ENCODE peak calls at places on chromosomes 2 and 18, in ten cellular contexts. L is activated CD8-positive, alpha-beta memory T cell treated with anti-CD3 and anti-CD28 coated beads, Interleukin-2, amount 50 U/mL, for 48 hours; B is NCI-H774; Z is ELR; W is RWPE1; Y is astrocyte; C is ACHN; U is stimulated activated CD4-positive, alpha-beta T cell treated with anti-CD3 and anti-CD28 coated beads, TNF-alpha, amount 100 ng/mL, for 1 hour; N is HuH-7; F is M059J. D is an unnamed sample.

GRCh38 chr2:231966886-231967285 is 5.4 kb downstream of the DIS3L2 start:
- DNase-seq in L (no peak), B (no peak), Z (no peak), W (no peak), Y (no peak), C (no peak), U (no peak), N (no peak), F (no peak), D (no peak)

GRCh38 chr2:67600472-67600871 is 203.3 kb downstream of the ETAA1 start:
- DNase-seq in L (no peak), B (no peak), Z (peak; percentile 19), W (no peak), Y (no peak), C (no peak), U (no peak), N (no peak), F (peak; percentile 80), D (no peak)

GRCh38 chr2:75573145-75573878 is 12.6 kb upstream of the EVA1A start:
- DNase-seq in L (no peak), B (no peak), Z (no peak), W (peak; percentile 36), Y (no peak), C (no peak), U (no peak), N (no peak), F (no peak), D (no peak)

GRCh38 chr2:199457147-199458016 is at the start of gene SATB2:
- DNase-seq in L (peak; percentile 67), B (no peak), Z (peak; percentile 91), W (peak; percentile 68), Y (peak; percentile 76), C (peak; percentile 71), U (no peak), N (peak; percentile 50), F (peak; percentile 86), D (peak; percentile 65)

GRCh38 chr2:56130463-56131070 is 53.2 kb upstream of the CCDC85A start:
- DNase-seq in L (no peak), B (no peak), Z (peak; percentile 64), W (peak; percentile 16), Y (peak; percentile 9), C (peak; percentile 36), U (no peak), N (peak; percentile 28), F (peak; percentile 39), D (peak; percentile 5)

GRCh38 chr2:240602266-240603050 is 15.9 kb downstream of the CAPN10 start:
- DNase-seq in L (no peak), B (no peak), Z (no peak), W (no peak), Y (no peak), C (no peak), U (no peak), N (no peak), F (no peak), D (no peak)

GRCh38 chr2:72162574-72162973 is 14.9 kb upstream of the CYP26B1 start:
- DNase-seq in L (no peak), B (no peak), Z (no peak), W (no peak), Y (no peak), C (no peak), U (no peak), N (no peak), F (no peak), D (no peak)

GRCh38 chr2:134228493-134228903 is 25.4 kb upstream of the MGAT5 start:
- DNase-seq in L (no peak), B (no peak), Z (peak; percentile 53), W (no peak), Y (no peak), C (peak; percentile 22), U (no peak), N (no peak), F (no peak), D (no peak)

GRCh38 chr2:15631883-15632282 is 40.2 kb downstream of the DDX1 start:
- DNase-seq in L (no peak), B (no peak), Z (no peak), W (no peak), Y (no peak), C (no peak), U (no peak), N (no peak), F (no peak), D (no peak)

GRCh38 chr18:23487738-23488625 is 15.3 kb upstream of the RMC1 start:
- DNase-seq in L (peak; percentile 62), B (no peak), Z (peak; percentile 21), W (no peak), Y (peak; percentile 21), C (no peak), U (no peak), N (peak; percentile 21), F (peak; percentile 70), D (no peak)

GRCh38 chr18:49018553-49018943 is 67.8 kb upstream of the SMAD7 start:
- DNase-seq in L (no peak), B (no peak), Z (no peak), W (no peak), Y (no peak), C (no peak), U (no peak), N (no peak), F (no peak), D (no peak)

GRCh38 chr18:54739476-54739875 is 88.8 kb upstream of the RAB27B start:
- DNase-seq in L (no peak), B (no peak), Z (no peak), W (no peak), Y (peak; percentile 37), C (no peak), U (no peak), N (no peak), F (peak; percentile 30), D (no peak)

GRCh38 chr2:8306530-8307351 is 375.1 kb upstream of the ID2 start:
- DNase-seq in L (peak; percentile 45), B (no peak), Z (peak; percentile 18), W (no peak), Y (peak; percentile 78), C (peak; percentile 42), U (no peak), N (no peak), F (peak; percentile 26), D (no peak)

GRCh38 chr18:75114231-75114630 is 94.7 kb downstream of the PTGR3 start:
- DNase-seq in L (peak; percentile 12), B (no peak), Z (no peak), W (no peak), Y (no peak), C (no peak), U (no peak), N (no peak), F (no peak), D (no peak)

GRCh38 chr2:101205521-101205998 is 47.1 kb upstream of the CNOT11 start:
- DNase-seq in L (peak; percentile 55), B (peak; percentile 50), Z (peak; percentile 93), W (peak; percentile 83), Y (peak; percentile 65), C (peak; percentile 92), U (no peak), N (peak; percentile 62), F (peak; percentile 86), D (peak; percentile 65)

GRCh38 chr2:122083256-122084048 is 328.0 kb downstream of the TSN start:
- DNase-seq in L (no peak), B (no peak), Z (no peak), W (no peak), Y (no peak), C (no peak), U (no peak), N (no peak), F (no peak), D (no peak)

GRCh38 chr2:100041946-100042345 is 100.4 kb downstream of the AFF3 start:
- DNase-seq in L (no peak), B (no peak), Z (no peak), W (no peak), Y (no peak), C (no peak), U (no peak), N (no peak), F (no peak), D (no peak)

GRCh38 chr2:29317077-29317517 is 201.9 kb downstream of the CLIP4 start:
- DNase-seq in L (no peak), B (no peak), Z (peak; percentile 38), W (no peak), Y (peak; percentile 95), C (no peak), U (no peak), N (no peak), F (peak; percentile 64), D (no peak)

GRCh38 chr18:54119524-54120019 is 104.9 kb downstream of the MBD2 start:
- DNase-seq in L (no peak), B (peak; percentile 4), Z (peak; percentile 66), W (peak; percentile 20), Y (peak; percentile 30), C (peak; percentile 64), U (no peak), N (peak; percentile 6), F (peak; percentile 61), D (peak; percentile 4)

GRCh38 chr2:239574434-239575156 is 173.8 kb upstream of the HDAC4 start:
- DNase-seq in L (no peak), B (no peak), Z (no peak), W (no peak), Y (no peak), C (no peak), U (no peak), N (no peak), F (no peak), D (no peak)

GRCh38 chr2:178190938-178191910 is 3.1 kb upstream of the OSBPL6 start:
- DNase-seq in L (no peak), B (no peak), Z (no peak), W (no peak), Y (no peak), C (no peak), U (no peak), N (no peak), F (no peak), D (no peak)

GRCh38 chr2:153311432-153311831 is 167.1 kb downstream of the RPRM start:
- DNase-seq in L (no peak), B (no peak), Z (no peak), W (no peak), Y (no peak), C (no peak), U (no peak), N (no peak), F (no peak), D (no peak)

GRCh38 chr18:8455661-8456614 is 153.3 kb upstream of the RAB12 start:
- DNase-seq in L (no peak), B (no peak), Z (no peak), W (no peak), Y (no peak), C (no peak), U (no peak), N (no peak), F (no peak), D (no peak)

GRCh38 chr2:9174771-9175441 is 31.7 kb upstream of the ASAP2 start:
- DNase-seq in L (no peak), B (no peak), Z (peak; percentile 94), W (peak; percentile 50), Y (peak; percentile 92), C (peak; percentile 44), U (no peak), N (no peak), F (peak; percentile 90), D (peak; percentile 67)

GRCh38 chr2:189254268-189254883 is 74.8 kb upstream of the COL5A2 start:
- DNase-seq in L (no peak), B (no peak), Z (peak; percentile 66), W (peak; percentile 76), Y (peak; percentile 83), C (no peak), U (no peak), N (no peak), F (peak; percentile 52), D (no peak)

GRCh38 chr2:73828818-73829570 is at the start of gene STAMBP:
- DNase-seq in L (peak; percentile 91), B (peak; percentile 96), Z (peak; percentile 98), W (peak; percentile 97), Y (peak; percentile 88), C (peak; percentile 99), U (peak; percentile 72), N (peak; percentile 99), F (peak; percentile 95), D (peak; percentile 70)

GRCh38 chr2:46014911-46015654 is 282.1 kb upstream of the EPAS1 start:
- DNase-seq in L (no peak), B (no peak), Z (peak; percentile 54), W (no peak), Y (peak; percentile 49), C (no peak), U (no peak), N (no peak), F (peak; percentile 77), D (no peak)

GRCh38 chr18:29749699-29750098 is 1292.8 kb downstream of the DSC3 start:
- DNase-seq in L (no peak), B (no peak), Z (peak; percentile 58), W (no peak), Y (peak; percentile 28), C (no peak), U (no peak), N (no peak), F (peak; percentile 25), D (no peak)